ENCODE peak calls at places on chromosomes 1 and 21, in five cellular contexts. F is K562, K is heart left ventricle, S is GM12891, X is esophagus muscularis mucosa. Z is an unnamed sample.

GRCh38 chr21:43702785-43703067 is 16.2 kb upstream of the PDXK start:
- DNase-seq in F (no peak), K (no peak), S (no peak), X (no peak), Z (no peak)

GRCh38 chr1:118788372-118788955 is 199.7 kb downstream of the TBX15 start:
- DNase-seq in F (no peak), K (no peak), S (no peak), X (no peak), Z (no peak)

GRCh38 chr1:66336641-66336991 is 197.3 kb upstream of the SGIP1 start:
- DNase-seq in F (no peak), K (no peak), S (no peak), X (no peak), Z (no peak)

GRCh38 chr1:46476673-46477072 is 13.0 kb upstream of the DMBX1 start:
- DNase-seq in F (no peak), K (no peak), S (no peak), X (no peak), Z (no peak)

GRCh38 chr1:17204546-17205440 is at the start of gene PADI1:
- DNase-seq in F (no peak), K (no peak), S (no peak), X (no peak), Z (no peak)

GRCh38 chr21:22019766-22020165 is 1021.6 kb downstream of the NCAM2 start:
- DNase-seq in F (no peak), K (no peak), S (no peak), X (no peak), Z (no peak)

GRCh38 chr1:32892368-32893197 is 6.3 kb downstream of the HPCA start:
- DNase-seq in F (peak), K (no peak), S (peak), X (no peak), Z (peak)

GRCh38 chr21:38930838-38931237 is 125.1 kb downstream of the ETS2 start:
- DNase-seq in F (no peak), K (no peak), S (no peak), X (no peak), Z (no peak)

GRCh38 chr1:30332100-30333094 is 391.0 kb downstream of the MATN1 start:
- DNase-seq in F (no peak), K (no peak), S (no peak), X (peak), Z (no peak)

GRCh38 chr1:162676087-162676486 is 43.8 kb downstream of the DDR2 start:
- DNase-seq in F (no peak), K (no peak), S (no peak), X (no peak), Z (no peak)

GRCh38 chr1:65939187-65939586 is 146.5 kb downstream of the PDE4B start:
- DNase-seq in F (no peak), K (no peak), S (no peak), X (no peak), Z (no peak)

GRCh38 chr1:85465791-85466134 is 804 bp upstream of the DDAH1 start:
- DNase-seq in F (no peak), K (no peak), S (no peak), X (peak), Z (no peak)

GRCh38 chr1:47690341-47691244 is 252.7 kb downstream of the FOXD2 start:
- DNase-seq in F (no peak), K (no peak), S (no peak), X (no peak), Z (no peak)

GRCh38 chr1:243267346-243268283 is 11.8 kb downstream of the SDCCAG8 start:
- DNase-seq in F (no peak), K (no peak), S (no peak), X (no peak), Z (no peak)

GRCh38 chr1:29752141-29752540 is 515.8 kb downstream of the PTPRU start:
- DNase-seq in F (no peak), K (no peak), S (no peak), X (peak), Z (no peak)

GRCh38 chr1:63674238-63674864 is 81.1 kb downstream of the PGM1 start:
- DNase-seq in F (peak), K (peak), S (no peak), X (peak), Z (peak)

GRCh38 chr1:92037400-92037799 is 7.6 kb downstream of the EPHX4 start:
- DNase-seq in F (no peak), K (no peak), S (no peak), X (no peak), Z (no peak)

GRCh38 chr1:228004331-228004871 is 2.4 kb upstream of the WNT3A start:
- DNase-seq in F (peak), K (no peak), S (no peak), X (peak), Z (peak)

GRCh38 chr1:26409191-26409751 is 1.3 kb upstream of the LIN28A start:
- DNase-seq in F (no peak), K (no peak), S (no peak), X (no peak), Z (no peak)

GRCh38 chr21:34928637-34929036 is 120.5 kb downstream of the RUNX1 start:
- DNase-seq in F (no peak), K (no peak), S (no peak), X (no peak), Z (no peak)

GRCh38 chr1:177701654-177702353 is 268.1 kb downstream of the SEC16B start:
- DNase-seq in F (no peak), K (no peak), S (no peak), X (no peak), Z (no peak)

GRCh38 chr1:46413596-46413985 is 19.5 kb downstream of the FAAH start:
- DNase-seq in F (peak), K (no peak), S (peak), X (no peak), Z (peak)

GRCh38 chr21:31665397-31665796 is 5.9 kb downstream of the SOD1 start:
- DNase-seq in F (no peak), K (no peak), S (no peak), X (no peak), Z (no peak)

GRCh38 chr1:31938184-31938975 is at the start of gene PTP4A2:
- DNase-seq in F (peak), K (peak), S (peak), X (peak), Z (peak)

GRCh38 chr1:79079770-79080169 is 73.2 kb upstream of the ADGRL4 start:
- DNase-seq in F (no peak), K (peak), S (no peak), X (no peak), Z (no peak)

GRCh38 chr21:45590246-45590725 is 48.0 kb upstream of the SLC19A1 start:
- DNase-seq in F (peak), K (peak), S (peak), X (no peak), Z (peak)

GRCh38 chr21:44575307-44576024 is 1.9 kb downstream of the KRTAP10-4 start:
- DNase-seq in F (no peak), K (no peak), S (no peak), X (no peak), Z (no peak)

GRCh38 chr21:43803558-43804300 is 14.4 kb downstream of the RRP1 start:
- DNase-seq in F (no peak), K (no peak), S (no peak), X (no peak), Z (no peak)

DNA sequence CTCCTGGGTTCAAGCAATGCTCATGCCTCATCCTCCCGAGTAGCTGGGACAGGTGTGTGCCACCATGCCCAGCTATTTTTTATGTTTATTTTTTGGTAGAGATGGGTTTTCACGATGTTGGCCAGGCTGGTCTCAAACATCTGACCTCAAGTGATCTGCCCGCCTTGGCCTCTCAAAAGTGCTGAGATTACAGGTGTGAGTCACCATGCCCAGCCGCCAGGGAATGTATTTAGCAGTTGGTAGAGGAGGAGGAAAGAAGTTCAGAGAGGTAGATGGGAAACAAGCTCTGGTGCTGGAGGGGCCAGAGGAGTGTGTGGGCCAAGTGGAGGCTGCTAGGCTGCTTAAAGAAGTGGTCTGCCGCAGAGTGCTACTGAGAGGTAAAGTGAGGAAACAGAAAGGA is 6.0 kb downstream of the DOP1B start:
- DNase-seq in F (no peak), K (no peak), S (no peak), X (no peak), Z (no peak)
- TF ChIP-seq POLR2A in F (no peak), K (no peak), S (no peak), X (no peak), Z (no peak)

DNA sequence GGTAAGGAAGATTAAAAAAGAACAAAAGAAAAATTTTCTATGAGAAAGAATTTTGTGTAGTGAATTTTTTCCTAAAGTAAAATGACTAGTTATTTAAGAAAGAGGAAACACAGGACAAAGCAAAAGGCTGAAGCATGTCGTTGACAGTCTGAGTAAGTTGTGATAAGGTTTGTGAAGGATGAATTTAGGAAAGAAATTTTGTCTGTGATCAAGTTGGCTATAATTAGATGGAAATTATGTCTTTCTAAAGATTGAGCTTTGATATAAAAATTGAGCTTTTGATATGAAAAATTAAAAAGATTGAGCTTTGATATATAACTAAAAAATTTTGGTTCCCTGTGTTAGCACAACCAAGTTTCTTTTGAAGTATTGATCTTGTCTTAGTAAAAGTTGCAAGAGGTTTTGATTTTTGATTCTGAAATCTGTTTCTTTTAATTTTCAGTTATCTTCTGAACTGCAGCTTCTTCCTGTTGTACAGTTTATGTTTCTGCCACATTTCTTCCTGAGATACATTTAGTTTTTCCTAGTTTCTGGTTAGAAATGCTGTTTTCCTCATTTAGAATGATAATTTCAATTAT is 101.7 kb upstream of the KIAA0040 start:
- DNase-seq in F (no peak), K (no peak), S (no peak), X (no peak), Z (no peak)
- TF ChIP-seq POLR2A in F (no peak), K (no peak), S (no peak), X (no peak), Z (no peak)

DNA sequence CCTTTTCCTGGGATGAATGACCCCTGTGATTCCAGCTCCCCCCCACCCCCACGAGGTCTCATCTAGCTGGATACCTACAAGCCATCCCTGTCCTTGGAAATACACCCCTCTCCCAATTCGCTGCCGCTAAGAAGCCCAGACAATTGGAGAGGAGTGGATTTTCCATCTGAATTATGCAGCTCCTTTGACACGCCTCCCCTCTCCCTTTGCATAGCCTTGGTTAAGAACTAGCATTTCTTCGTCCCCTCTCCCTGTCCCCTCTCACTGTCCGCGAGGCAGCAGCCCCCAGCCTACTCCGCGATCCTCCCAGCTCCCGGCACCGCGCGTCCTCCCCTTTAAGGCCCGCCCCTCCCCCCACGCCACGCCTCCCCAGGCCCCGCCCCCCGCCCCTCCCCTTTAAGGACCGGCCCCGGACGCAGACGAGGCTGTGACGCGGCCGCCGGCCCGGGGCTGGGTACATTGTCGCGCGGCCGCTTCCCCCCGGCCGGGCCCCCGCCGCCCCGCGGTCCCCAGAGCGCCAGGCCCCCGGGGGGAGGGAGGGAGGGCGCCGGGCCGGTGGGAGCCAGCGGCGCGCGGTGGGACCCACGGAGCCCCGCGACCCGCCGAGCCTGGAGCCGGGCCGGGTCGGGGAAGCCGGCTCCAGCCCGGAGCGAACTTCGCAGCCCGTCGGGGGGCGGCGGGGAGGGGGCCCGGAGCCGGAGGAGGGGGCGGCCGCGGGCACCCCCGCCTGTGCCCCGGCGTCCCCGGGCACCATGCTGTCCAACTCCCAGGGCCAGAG is at the start of gene MAPKAPK2:
- DNase-seq in F (peak), K (peak), S (peak), X (peak), Z (peak)
- TF ChIP-seq POLR2A in F (no peak), K (no peak), S (no peak), X (no peak), Z (no peak)

GRCh38 chr1:155967410-155968400 is 10.6 kb downstream of the ARHGEF2 start:
- DNase-seq in F (no peak), K (peak), S (no peak), X (no peak), Z (no peak)

GRCh38 chr1:155968670-155969069 is 9.7 kb downstream of the ARHGEF2 start:
- DNase-seq in F (no peak), K (peak), S (no peak), X (no peak), Z (no peak)

GRCh38 chr1:155971910-155972809 is 6.2 kb downstream of the ARHGEF2 start:
- DNase-seq in F (no peak), K (no peak), S (no peak), X (no peak), Z (no peak)

GRCh38 chr1:155969377-155969791 is 9.0 kb downstream of the ARHGEF2 start:
- DNase-seq in F (no peak), K (no peak), S (no peak), X (no peak), Z (no peak)

DNA sequence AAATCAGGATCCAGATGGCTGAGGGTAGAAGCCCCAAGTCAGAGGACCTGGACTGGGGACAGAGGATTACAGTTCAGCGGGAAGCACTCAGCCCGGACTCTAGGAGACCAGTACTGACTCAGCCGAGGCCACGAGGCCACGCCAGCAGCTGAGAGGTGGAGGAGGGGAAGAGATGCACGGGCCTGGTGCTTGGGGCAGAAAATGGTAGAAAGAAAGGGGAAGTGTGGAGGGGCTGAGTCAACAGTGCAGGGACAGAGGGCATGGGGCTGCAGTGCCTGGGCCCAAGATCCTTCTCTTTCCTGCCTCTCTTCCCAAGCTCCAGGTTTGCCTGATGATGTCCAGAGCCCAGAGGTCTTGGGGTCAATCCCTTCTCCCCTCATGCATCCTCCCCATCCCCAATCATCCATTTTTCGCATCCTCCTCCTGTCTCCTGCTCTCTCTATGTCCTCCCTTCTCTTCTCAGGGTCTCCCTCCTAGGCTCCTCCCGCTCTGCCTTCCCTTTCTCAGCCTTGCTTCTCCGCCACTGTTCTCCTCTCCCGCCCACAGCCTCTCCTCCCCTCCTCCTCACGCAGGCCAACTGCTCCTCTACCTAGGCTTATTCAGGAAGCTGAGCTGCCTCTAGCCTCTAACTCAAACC is 7.7 kb downstream of the ARHGEF2 start:
- DNase-seq in F (peak), K (peak), S (peak), X (no peak), Z (no peak)
- TF ChIP-seq POLR2A in F (no peak), K (no peak), S (peak), X (no peak), Z (no peak)

GRCh38 chr1:80989455-80989854 is 811.3 kb upstream of the ADGRL2 start:
- DNase-seq in F (no peak), K (no peak), S (no peak), X (no peak), Z (no peak)
- TF ChIP-seq POLR2A in F (no peak), K (no peak), S (no peak), X (no peak), Z (no peak)

DNA sequence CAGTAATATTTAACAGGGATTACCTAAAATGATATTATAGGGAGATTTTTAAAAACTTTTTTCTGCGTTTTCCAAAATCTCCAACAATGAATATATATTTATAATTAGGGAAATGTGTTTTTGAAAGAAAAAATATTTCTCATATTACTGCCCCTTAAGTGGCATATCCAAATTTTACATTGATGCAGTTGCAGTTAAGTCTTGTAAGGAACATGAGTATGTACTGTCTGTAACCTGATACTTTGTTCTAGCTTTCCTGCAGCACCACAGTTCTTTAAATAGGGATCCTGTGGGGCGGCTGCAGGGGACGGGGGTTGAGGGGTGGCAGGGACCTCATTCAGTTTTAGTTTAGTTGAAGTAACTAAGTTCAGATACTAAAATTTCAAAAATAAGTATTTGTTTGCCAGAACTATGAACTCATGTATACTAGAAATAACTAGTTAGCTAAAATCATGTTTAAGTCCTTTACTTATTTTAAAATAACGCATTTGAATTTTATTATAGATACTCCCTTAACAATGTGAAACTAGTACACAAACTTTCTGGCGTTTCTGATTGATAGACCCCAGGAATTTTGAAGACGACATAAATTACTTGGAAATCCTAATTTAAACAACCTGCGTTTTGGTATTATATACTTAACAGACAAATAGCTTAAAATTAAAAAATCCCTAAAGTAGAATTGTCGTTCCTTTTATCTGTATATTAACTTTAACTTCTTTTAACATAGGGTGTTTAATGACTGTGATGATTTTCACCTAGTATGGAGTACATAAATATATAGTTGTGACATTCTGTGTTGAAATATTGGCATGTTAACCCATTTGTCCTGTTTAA is 639 bp upstream of the DNAJB4 start:
- DNase-seq in F (peak), K (peak), S (peak), X (no peak), Z (peak)
- TF ChIP-seq POLR2A in F (peak), K (no peak), S (peak), X (peak), Z (no peak)

GRCh38 chr1:226664413-226665101 is 74.5 kb downstream of the ITPKB start:
- DNase-seq in F (no peak), K (peak), S (no peak), X (no peak), Z (no peak)
- TF ChIP-seq POLR2A in F (no peak), K (no peak), S (no peak), X (no peak), Z (no peak)

DNA sequence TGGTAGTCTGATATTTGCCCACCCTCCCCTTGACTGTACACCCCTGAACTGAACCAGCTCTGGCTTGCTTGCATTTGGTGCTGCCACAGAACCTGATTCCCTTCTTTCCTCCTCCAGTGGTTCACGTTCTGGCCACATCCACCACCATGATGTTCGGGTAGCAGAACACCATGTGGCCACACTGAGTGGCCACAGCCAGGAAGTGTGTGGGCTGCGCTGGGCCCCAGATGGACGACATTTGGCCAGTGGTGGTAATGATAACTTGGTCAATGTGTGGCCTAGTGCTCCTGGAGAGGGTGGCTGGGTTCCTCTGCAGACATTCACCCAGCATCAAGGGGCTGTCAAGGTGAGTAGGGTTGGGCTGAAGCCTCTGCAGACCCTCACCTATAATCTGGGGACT is 1.8 kb downstream of the CDC20 start:
- DNase-seq in F (no peak), K (no peak), S (no peak), X (no peak), Z (no peak)
- TF ChIP-seq POLR2A in F (no peak), K (no peak), S (no peak), X (no peak), Z (no peak)

Z was measured in erythroblast.